ENCODE peak calls at places on chromosome 14, in five cellular contexts. Z is A549, D is HepG2, N is K562, G is GM12878. B is an unnamed sample.

GRCh38 chr14:56027421-56027820 is 90.8 kb upstream of the PELI2 start:
- DNase-seq in N (no peak), G (no peak), D (no peak), Z (no peak), B (no peak)

GRCh38 chr14:72948481-72949138 is 22.3 kb downstream of the DCAF4 start:
- DNase-seq in G (peak), D (peak), Z (peak), N (peak), B (no peak)

GRCh38 chr14:87250992-87251391 is 742.0 kb downstream of the GALC start:
- DNase-seq in D (no peak), Z (no peak), N (no peak), G (no peak), B (no peak)

GRCh38 chr14:38404100-38404541 is 148.2 kb upstream of the CLEC14A start:
- DNase-seq in Z (no peak), N (no peak), G (no peak), D (no peak), B (no peak)

GRCh38 chr14:31449971-31450610 is 7.2 kb downstream of the DTD2 start:
- DNase-seq in G (no peak), N (peak), D (peak), Z (peak), B (no peak)

GRCh38 chr14:68284834-68285233 is 465.3 kb downstream of the RAD51B start:
- DNase-seq in N (no peak), G (peak), Z (no peak), D (no peak), B (no peak)

GRCh38 chr14:34711169-34711568 is 3.2 kb downstream of the CFL2 start:
- DNase-seq in Z (no peak), D (no peak), G (peak), N (no peak), B (no peak)

GRCh38 chr14:67952786-67953185 is 133.2 kb downstream of the RAD51B start:
- DNase-seq in N (no peak), Z (no peak), G (no peak), D (no peak), B (no peak)

GRCh38 chr14:105187935-105188524 is 6.9 kb upstream of the NUDT14 start:
- DNase-seq in N (no peak), G (no peak), D (no peak), Z (no peak), B (no peak)

DNA sequence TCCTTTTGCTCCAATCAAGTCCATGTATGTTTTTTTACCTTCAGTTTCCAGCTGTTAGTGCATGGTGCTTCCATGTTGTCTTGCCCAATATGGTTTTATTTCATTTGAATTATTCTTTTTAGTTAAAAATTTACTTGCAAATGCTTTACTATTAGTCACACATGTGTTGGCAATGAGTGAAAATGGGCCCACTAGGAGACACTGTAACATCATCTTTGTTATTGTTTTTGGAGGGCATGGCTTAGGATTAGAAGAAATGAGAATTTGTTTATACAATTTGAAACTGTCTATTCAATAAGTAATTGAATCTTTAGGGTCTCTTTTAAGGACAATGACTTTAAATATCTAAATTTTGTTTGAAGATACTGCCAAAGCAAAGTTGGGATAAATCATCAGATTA is 133.7 kb downstream of the BRMS1L start:
- DNase-seq in Z (no peak), N (no peak), G (no peak), D (no peak), B (no peak)
- TF ChIP-seq HDAC2 in Z (no peak), N (no peak), G (no peak), D (no peak), B (no peak)

GRCh38 chr14:58109761-58110160 is 42.3 kb downstream of the ARMH4 start:
- DNase-seq in Z (no peak), D (no peak), N (no peak), G (no peak), B (no peak)
- TF ChIP-seq HDAC2 in Z (no peak), D (no peak), N (no peak), G (no peak), B (no peak)

GRCh38 chr14:103890836-103891666 is 37.2 kb upstream of the TDRD9 start:
- DNase-seq in D (peak), N (no peak), G (no peak), Z (no peak), B (no peak)

GRCh38 chr14:103892247-103892646 is 36.0 kb upstream of the TDRD9 start:
- DNase-seq in D (no peak), G (no peak), N (no peak), Z (no peak), B (no peak)

GRCh38 chr14:103891667-103892215 is 36.5 kb upstream of the TDRD9 start:
- DNase-seq in D (no peak), Z (no peak), G (no peak), N (no peak), B (no peak)

GRCh38 chr14:103889313-103890051 is 38.8 kb upstream of the TDRD9 start:
- DNase-seq in Z (no peak), G (no peak), N (peak), D (peak), B (no peak)

DNA sequence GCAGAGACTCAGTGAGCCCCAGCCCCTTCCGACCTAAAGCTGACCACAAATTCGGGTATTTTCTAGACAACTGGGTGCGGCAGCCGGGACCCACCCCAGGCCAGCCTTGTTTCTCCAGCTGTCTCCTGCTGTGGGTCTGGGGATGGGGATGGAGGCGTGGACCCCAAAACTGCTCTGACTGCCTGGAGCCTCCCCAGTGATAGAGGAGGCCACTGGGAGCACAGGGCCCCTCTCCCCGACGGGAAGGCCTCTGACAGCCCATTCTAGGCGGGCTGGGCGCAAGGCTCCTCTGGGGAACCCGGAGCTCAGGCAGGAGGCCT is 38.2 kb upstream of the TDRD9 start:
- DNase-seq in N (no peak), G (no peak), D (no peak), Z (no peak), B (no peak)
- TF ChIP-seq HDAC2 in N (no peak), G (no peak), D (no peak), Z (no peak), B (no peak)

DNA sequence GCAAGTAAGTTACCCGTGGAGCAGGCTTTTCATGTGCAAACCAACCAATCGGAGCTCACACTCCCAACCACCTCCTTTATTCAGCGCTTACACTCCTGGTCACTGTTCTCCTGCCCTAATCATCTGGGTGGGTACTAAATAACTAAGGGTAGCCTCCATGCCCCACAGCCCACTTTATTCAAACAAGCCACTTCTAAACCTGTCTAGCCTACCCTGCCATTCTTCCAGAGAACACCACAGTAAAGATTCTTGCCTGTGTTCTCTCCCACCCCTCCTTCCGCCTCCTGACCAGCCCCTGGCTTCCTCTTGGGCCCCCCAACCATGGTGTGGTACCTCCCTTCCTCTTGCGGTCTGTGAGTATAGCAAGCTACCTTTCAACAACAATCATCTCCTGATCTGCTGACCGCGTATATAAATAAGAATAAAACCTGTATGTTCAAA is 581.9 kb downstream of the VRK1 start:
- DNase-seq in G (no peak), Z (no peak), N (no peak), D (no peak), B (no peak)
- TF ChIP-seq HDAC2 in G (no peak), Z (no peak), N (no peak), D (no peak), B (no peak)

GRCh38 chr14:44701563-44702263 is 194.6 kb upstream of the FSCB start:
- DNase-seq in N (no peak), D (no peak), Z (no peak), G (no peak), B (no peak)
- TF ChIP-seq HDAC2 in N (no peak), D (no peak), Z (no peak), G (no peak), B (no peak)